ENCODE peak calls at places on chromosomes 6 and 20, in four cellular contexts. G is stomach, I is cardiac muscle cell, E is psoas muscle. D is an unnamed sample.

GRCh38 chr6:25172819-25173218 is 106.4 kb upstream of the CARMIL1 start:
- DNase-seq in E (no peak), G (no peak), I (no peak), D (no peak)

GRCh38 chr6:14148471-14148870 is 30.9 kb downstream of the CD83 start:
- DNase-seq in E (no peak), I (no peak), G (no peak), D (no peak)

GRCh38 chr6:117072134-117072533 is 193.2 kb upstream of the VGLL2 start:
- DNase-seq in E (peak), G (no peak), I (peak), D (no peak)

GRCh38 chr6:97150932-97151331 is 132.1 kb downstream of the MMS22L start:
- DNase-seq in G (no peak), E (no peak), I (no peak), D (no peak)

GRCh38 chr20:63383556-63383955 is 22.4 kb upstream of the CHRNA4 start:
- DNase-seq in G (no peak), E (no peak), I (no peak), D (no peak)

GRCh38 chr6:144879436-144879835 is 594.3 kb downstream of the UTRN start:
- DNase-seq in I (no peak), E (no peak), G (no peak), D (no peak)

GRCh38 chr6:105896052-105896820 is 189.9 kb upstream of the PRDM1 start:
- DNase-seq in G (no peak), I (no peak), E (no peak), D (no peak)

GRCh38 chr6:165244524-165245247 is 64.7 kb downstream of the C6orf118 start:
- DNase-seq in I (no peak), G (no peak), E (no peak), D (no peak)

GRCh38 chr20:62576815-62577214 is 65.5 kb upstream of the SLCO4A1 start:
- DNase-seq in I (peak), G (no peak), E (no peak), D (no peak)

GRCh38 chr20:63755933-63756647 is 16.5 kb downstream of the SLC2A4RG start:
- DNase-seq in I (no peak), E (no peak), G (no peak), D (no peak)

GRCh38 chr6:75331134-75331533 is 46.5 kb upstream of the TMEM30A start:
- DNase-seq in E (no peak), I (no peak), G (no peak), D (no peak)

GRCh38 chr6:40930555-40930954 is 108.5 kb downstream of the UNC5CL start:
- DNase-seq in E (no peak), G (peak), I (no peak), D (no peak)

GRCh38 chr20:20946122-20946759 is 159.9 kb downstream of the LINC00237 start:
- DNase-seq in G (no peak), E (no peak), I (no peak), D (no peak)

GRCh38 chr6:127195833-127196232 is 70.8 kb upstream of the RNF146 start:
- DNase-seq in I (no peak), G (no peak), E (no peak), D (no peak)

GRCh38 chr20:21522479-21523397 is 8.9 kb upstream of the NKX2-2 start:
- DNase-seq in E (no peak), G (no peak), I (no peak), D (no peak)

GRCh38 chr6:132192646-132193045 is 208.6 kb downstream of the MOXD1 start:
- DNase-seq in G (no peak), I (no peak), E (no peak), D (no peak)

GRCh38 chr20:41136336-41136694 is 1.0 kb upstream of the PLCG1 start:
- DNase-seq in G (no peak), I (no peak), E (no peak), D (no peak)

GRCh38 chr20:21529863-21530262 is 16.0 kb upstream of the NKX2-2 start:
- DNase-seq in E (no peak), G (no peak), I (no peak), D (no peak)

GRCh38 chr6:35719830-35720733 is 16.8 kb upstream of the ARMC12 start:
- DNase-seq in I (peak), G (no peak), E (peak), D (no peak)

GRCh38 chr6:67854098-67854497 is 781.0 kb upstream of the ADGRB3 start:
- DNase-seq in I (no peak), E (no peak), G (no peak), D (no peak)

GRCh38 chr6:168427184-168427583 is 13.8 kb upstream of the SMOC2 start:
- DNase-seq in I (no peak), E (no peak), G (no peak), D (no peak)

GRCh38 chr6:42967228-42967627 is 6.7 kb downstream of the GNMT start:
- DNase-seq in G (no peak), E (no peak), I (no peak), D (no peak)

GRCh38 chr6:168193816-168194701 is 115.0 kb upstream of the FRMD1 start:
- DNase-seq in E (no peak), I (no peak), G (peak), D (no peak)

GRCh38 chr20:38434770-38435554 is at the start of gene SNHG17:
- DNase-seq in G (peak), I (peak), E (peak), D (peak)
- H3K4me3 ChIP-seq in G (peak), I (peak), E (peak), D (peak)

GRCh38 chr20:4445331-4445730 is 276.4 kb upstream of the PRND start:
- DNase-seq in I (no peak), E (no peak), G (no peak), D (no peak)

GRCh38 chr20:4451487-4451886 is 270.2 kb upstream of the PRND start:
- DNase-seq in I (no peak), G (no peak), E (no peak), D (no peak)

GRCh38 chr20:4453369-4453768 is 268.3 kb upstream of the PRND start:
- DNase-seq in I (no peak), E (no peak), G (no peak), D (no peak)

GRCh38 chr20:4445780-4446179 is 275.9 kb upstream of the PRND start:
- DNase-seq in E (no peak), I (no peak), G (no peak), D (no peak)

DNA sequence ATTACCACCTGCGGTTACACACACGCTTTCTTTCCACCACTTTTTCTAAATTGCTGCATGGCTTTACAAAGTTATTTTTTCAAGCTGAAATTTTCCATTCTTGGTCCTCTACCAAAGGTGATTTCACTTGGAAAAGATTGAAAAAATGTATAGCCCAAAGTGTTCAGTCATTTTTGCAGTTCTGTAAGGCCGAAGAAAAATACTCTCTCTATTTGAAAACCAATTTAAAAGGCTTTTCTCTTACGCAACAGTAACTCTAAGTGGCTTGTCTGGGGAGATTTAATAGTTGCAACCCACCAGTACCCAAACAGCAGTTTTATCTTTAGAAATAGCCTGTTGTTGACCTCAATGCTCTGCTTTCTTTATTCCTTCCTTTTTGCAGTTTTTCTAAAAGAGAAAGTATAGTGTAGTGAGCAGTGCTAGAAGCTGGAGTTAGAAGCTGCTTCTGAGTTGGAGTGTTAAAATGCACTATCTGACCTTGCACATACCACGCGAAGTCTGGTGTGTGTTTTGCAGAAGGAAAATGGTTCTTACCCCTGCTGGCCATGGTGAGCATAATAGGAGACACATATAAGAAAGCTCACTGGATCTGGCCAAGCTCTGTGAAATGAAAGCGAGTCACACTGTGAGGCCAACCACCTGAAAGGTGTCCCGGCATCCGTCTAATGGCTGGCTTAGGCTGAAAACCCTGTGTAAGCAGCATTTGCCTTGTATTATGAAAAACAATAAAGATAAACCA is 271.6 kb upstream of the PRND start:
- DNase-seq in E (no peak), I (peak), G (no peak), D (no peak)
- TF ChIP-seq CTCF in E (no peak), I (peak), G (no peak), D (peak)

GRCh38 chr6:53301801-53302537 is 46.8 kb downstream of the ELOVL5 start:
- DNase-seq in I (no peak), G (no peak), E (no peak), D (peak)

GRCh38 chr6:53300656-53301551 is 47.8 kb downstream of the ELOVL5 start:
- DNase-seq in I (peak), G (no peak), E (no peak), D (peak)

GRCh38 chr6:53297004-53297403 is 51.7 kb downstream of the ELOVL5 start:
- DNase-seq in I (no peak), G (no peak), E (no peak), D (no peak)

GRCh38 chr6:53302678-53303360 is 45.9 kb downstream of the ELOVL5 start:
- DNase-seq in G (no peak), E (no peak), I (peak), D (no peak)

GRCh38 chr6:53299331-53299835 is 49.4 kb downstream of the ELOVL5 start:
- DNase-seq in I (no peak), G (no peak), E (no peak), D (no peak)
- H3K4me3 ChIP-seq in I (no peak), G (no peak), E (no peak), D (no peak)

GRCh38 chr6:138403324-138403800 is 661 bp upstream of the HEBP2 start:
- DNase-seq in E (peak), I (peak), G (peak), D (no peak)
- TF ChIP-seq CTCF in E (peak), I (peak), G (no peak), D (no peak)

DNA sequence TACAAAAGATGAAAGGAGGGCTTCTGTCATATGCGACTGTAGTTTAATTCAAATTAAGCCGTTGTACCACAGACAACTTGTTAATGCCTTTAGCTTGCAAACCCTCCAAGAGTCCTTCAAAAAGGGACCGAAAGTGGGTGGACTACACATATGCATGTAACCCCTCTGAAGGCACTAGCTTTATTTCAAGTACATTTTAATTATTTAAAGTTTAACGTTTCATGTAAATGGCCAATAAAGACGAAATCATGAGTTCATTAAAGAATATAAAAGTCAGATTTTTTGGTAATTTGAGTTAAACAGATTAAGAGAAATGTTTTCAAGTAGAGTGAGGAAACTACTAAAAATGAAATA is 12.8 kb downstream of the PRDM13 start:
- DNase-seq in I (no peak), E (no peak), G (no peak), D (no peak)
- H3K4me3 ChIP-seq in I (peak), E (no peak), G (no peak), D (no peak)

D was measured in LNCaP clone FGC.